ENCODE peak calls at places on chromosomes 13 and 19, in six cellular contexts. One of them, this sample, is unnamed.

GRCh38 chr19:19966862-19967261 is 66.1 kb downstream of the ZNF93 start:
- DNase-seq in NB4: no peak
- DNase-seq in WTC11: no peak
- DNase-seq in H1: no peak
- DNase-seq in A549: no peak
- DNase-seq in HepG2: no peak
- DNase-seq in this sample: no peak

GRCh38 chr19:33673996-33674395 is 52.2 kb downstream of the CHST8 start:
- DNase-seq in NB4: no peak
- DNase-seq in WTC11: no peak
- DNase-seq in H1: no peak
- DNase-seq in A549: no peak
- DNase-seq in HepG2: no peak
- DNase-seq in this sample: peak; percentile 35

GRCh38 chr19:51615991-51616390 is 14.2 kb downstream of the SIGLEC5 start:
- DNase-seq in NB4: no peak
- DNase-seq in WTC11: no peak
- DNase-seq in H1: no peak
- DNase-seq in A549: no peak
- DNase-seq in HepG2: no peak
- DNase-seq in this sample: no peak

GRCh38 chr13:69474286-69474685 is 633.3 kb upstream of the ATXN8OS start:
- DNase-seq in NB4: no peak
- DNase-seq in WTC11: no peak
- DNase-seq in H1: no peak
- DNase-seq in A549: no peak
- DNase-seq in HepG2: no peak
- DNase-seq in this sample: no peak

GRCh38 chr13:20405691-20406090 is 120.0 kb downstream of the CRYL1 start:
- DNase-seq in NB4: no peak
- DNase-seq in WTC11: peak; percentile 74
- DNase-seq in H1: peak; percentile 75
- DNase-seq in A549: no peak
- DNase-seq in HepG2: no peak
- DNase-seq in this sample: no peak

GRCh38 chr13:22278336-22278929 is 607.6 kb downstream of the FGF9 start:
- DNase-seq in NB4: peak; percentile 62
- DNase-seq in WTC11: peak; percentile 64
- DNase-seq in H1: peak; percentile 67
- DNase-seq in A549: peak; percentile 11
- DNase-seq in HepG2: peak; percentile 2
- DNase-seq in this sample: peak; percentile 8

GRCh38 chr13:112346173-112346898 is 29.8 kb upstream of the SPACA7 start:
- DNase-seq in NB4: peak; percentile 12
- DNase-seq in WTC11: peak; percentile 58
- DNase-seq in H1: peak; percentile 68
- DNase-seq in A549: no peak
- DNase-seq in HepG2: no peak
- DNase-seq in this sample: no peak

GRCh38 chr13:42110410-42111155 is 62.1 kb downstream of the DGKH start:
- DNase-seq in NB4: peak; percentile 81
- DNase-seq in WTC11: no peak
- DNase-seq in H1: no peak
- DNase-seq in A549: peak; percentile 63
- DNase-seq in HepG2: peak; percentile 54
- DNase-seq in this sample: peak; percentile 55

GRCh38 chr13:35349673-35350278 is 126.7 kb downstream of the MAB21L1 start:
- DNase-seq in NB4: no peak
- DNase-seq in WTC11: no peak
- DNase-seq in H1: no peak
- DNase-seq in A549: peak; percentile 22
- DNase-seq in HepG2: peak; percentile 92
- DNase-seq in this sample: no peak

GRCh38 chr19:17953869-17954268 is 13.0 kb upstream of the KCNN1 start:
- DNase-seq in NB4: peak; percentile 40
- DNase-seq in WTC11: no peak
- DNase-seq in H1: no peak
- DNase-seq in A549: no peak
- DNase-seq in HepG2: no peak
- DNase-seq in this sample: no peak

GRCh38 chr19:38031423-38031770 is 124.4 kb downstream of the SIPA1L3 start:
- DNase-seq in NB4: no peak
- DNase-seq in WTC11: no peak
- DNase-seq in H1: no peak
- DNase-seq in A549: peak; percentile 47
- DNase-seq in HepG2: no peak
- DNase-seq in this sample: no peak

GRCh38 chr13:93023929-93024328 is 202.7 kb upstream of the GPC6 start:
- DNase-seq in NB4: no peak
- DNase-seq in WTC11: no peak
- DNase-seq in H1: no peak
- DNase-seq in A549: no peak
- DNase-seq in HepG2: no peak
- DNase-seq in this sample: no peak

GRCh38 chr13:111623170-111623569 is 302.7 kb downstream of the TEX29 start:
- DNase-seq in NB4: peak; percentile 93
- DNase-seq in WTC11: no peak
- DNase-seq in H1: no peak
- DNase-seq in A549: no peak
- DNase-seq in HepG2: no peak
- DNase-seq in this sample: no peak

GRCh38 chr13:38685974-38686571 is 804 bp upstream of the FREM2 start:
- DNase-seq in NB4: no peak
- DNase-seq in WTC11: peak; percentile 58
- DNase-seq in H1: no peak
- DNase-seq in A549: peak; percentile 4
- DNase-seq in HepG2: no peak
- DNase-seq in this sample: peak; percentile 16

GRCh38 chr13:37945651-37946575 is 76.3 kb upstream of the TRPC4 start:
- DNase-seq in NB4: no peak
- DNase-seq in WTC11: no peak
- DNase-seq in H1: no peak
- DNase-seq in A549: no peak
- DNase-seq in HepG2: no peak
- DNase-seq in this sample: no peak

GRCh38 chr19:2271516-2272103 is 10.4 kb downstream of the PEAK3 start:
- DNase-seq in NB4: peak; percentile 60
- DNase-seq in WTC11: peak; percentile 20
- DNase-seq in H1: no peak
- DNase-seq in A549: no peak
- DNase-seq in HepG2: no peak
- DNase-seq in this sample: no peak
- TF ChIP-seq MAX in NB4: no peak
- TF ChIP-seq MAX in WTC11: no peak
- TF ChIP-seq MAX in H1: no peak
- TF ChIP-seq MAX in A549: no peak
- TF ChIP-seq MAX in HepG2: no peak
- TF ChIP-seq MAX in this sample: no peak

GRCh38 chr19:47619763-47620162 is 10.8 kb downstream of the BICRA start:
- DNase-seq in NB4: no peak
- DNase-seq in WTC11: peak; percentile 54
- DNase-seq in H1: no peak
- DNase-seq in A549: no peak
- DNase-seq in HepG2: peak; percentile 58
- DNase-seq in this sample: no peak

GRCh38 chr19:47615714-47616113 is 6.8 kb downstream of the BICRA start:
- DNase-seq in NB4: no peak
- DNase-seq in WTC11: no peak
- DNase-seq in H1: no peak
- DNase-seq in A549: no peak
- DNase-seq in HepG2: no peak
- DNase-seq in this sample: no peak

GRCh38 chr19:47615230-47615629 is 6.3 kb downstream of the BICRA start:
- DNase-seq in NB4: no peak
- DNase-seq in WTC11: no peak
- DNase-seq in H1: no peak
- DNase-seq in A549: no peak
- DNase-seq in HepG2: no peak
- DNase-seq in this sample: no peak

GRCh38 chr19:47614559-47614958 is 5.6 kb downstream of the BICRA start:
- DNase-seq in NB4: no peak
- DNase-seq in WTC11: no peak
- DNase-seq in H1: no peak
- DNase-seq in A549: no peak
- DNase-seq in HepG2: no peak
- DNase-seq in this sample: no peak

DNA sequence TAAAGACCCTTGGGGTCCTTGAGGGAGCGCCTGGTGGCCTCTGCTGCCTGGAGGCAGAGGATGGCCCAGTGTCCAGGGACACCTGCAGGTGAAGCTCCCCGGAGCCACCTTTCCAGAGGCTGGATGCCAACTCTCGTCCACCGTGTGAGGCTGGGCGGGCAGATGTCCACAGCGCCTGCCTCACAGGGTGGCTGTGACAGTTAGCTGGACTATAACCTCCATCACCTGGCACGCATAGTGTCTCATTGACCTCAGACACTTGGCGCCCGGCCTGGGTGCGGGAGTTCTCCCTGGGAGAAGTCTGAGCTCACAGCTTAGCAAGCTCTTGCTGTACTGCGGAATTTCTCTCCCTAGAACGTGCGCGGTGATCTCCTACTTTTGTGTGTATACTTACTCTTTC is 9.8 kb downstream of the BICRA start:
- DNase-seq in NB4: no peak
- DNase-seq in WTC11: no peak
- DNase-seq in H1: no peak
- DNase-seq in A549: no peak
- DNase-seq in HepG2: no peak
- DNase-seq in this sample: no peak
- TF ChIP-seq MAX in NB4: no peak
- TF ChIP-seq MAX in WTC11: no peak
- TF ChIP-seq MAX in H1: no peak
- TF ChIP-seq MAX in A549: no peak
- TF ChIP-seq MAX in HepG2: no peak
- TF ChIP-seq MAX in this sample: no peak

GRCh38 chr13:62119739-62120700 is 704.4 kb upstream of the PCDH20 start:
- DNase-seq in NB4: peak; percentile 27
- DNase-seq in WTC11: no peak
- DNase-seq in H1: no peak
- DNase-seq in A549: no peak
- DNase-seq in HepG2: no peak
- DNase-seq in this sample: peak; percentile 17
- TF ChIP-seq MAX in NB4: no peak
- TF ChIP-seq MAX in WTC11: no peak
- TF ChIP-seq MAX in H1: no peak
- TF ChIP-seq MAX in A549: no peak
- TF ChIP-seq MAX in HepG2: no peak
- TF ChIP-seq MAX in this sample: no peak

DNA sequence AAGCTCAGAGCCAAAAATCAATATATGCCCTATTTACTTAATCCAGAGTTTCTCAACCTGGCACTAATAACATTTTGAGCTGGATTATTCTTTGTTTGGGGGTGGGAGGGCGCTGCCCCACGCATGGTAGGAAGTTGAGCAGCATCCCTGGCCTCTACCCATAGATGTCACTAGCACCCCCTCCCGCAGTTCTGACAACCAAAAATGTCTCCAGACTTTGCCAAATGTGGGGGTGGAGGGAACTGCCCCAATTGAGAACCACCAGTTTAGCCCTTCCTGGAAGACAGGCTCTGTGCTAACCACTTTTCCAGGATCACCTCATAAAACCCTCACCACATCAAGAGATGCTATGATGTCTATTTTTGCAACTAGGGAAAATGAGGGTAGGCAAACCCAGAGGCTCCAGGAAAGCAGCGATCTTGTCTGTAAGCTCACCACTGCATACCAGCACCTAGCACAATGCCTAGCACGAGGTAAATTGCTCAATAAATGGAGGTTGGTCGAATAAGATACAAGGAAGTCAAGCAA is 1.1 kb downstream of the TRIR start:
- DNase-seq in NB4: peak; percentile 77
- DNase-seq in WTC11: no peak
- DNase-seq in H1: no peak
- DNase-seq in A549: peak; percentile 36
- DNase-seq in HepG2: peak; percentile 44
- DNase-seq in this sample: peak; percentile 76
- TF ChIP-seq MAX in NB4: no peak
- TF ChIP-seq MAX in WTC11: no peak
- TF ChIP-seq MAX in H1: peak; percentile 12
- TF ChIP-seq MAX in A549: no peak
- TF ChIP-seq MAX in HepG2: no peak
- TF ChIP-seq MAX in this sample: peak; percentile 18

GRCh38 chr19:49120325-49120683 is 960 bp downstream of the PPFIA3 start:
- DNase-seq in NB4: no peak
- DNase-seq in WTC11: no peak
- DNase-seq in H1: no peak
- DNase-seq in A549: no peak
- DNase-seq in HepG2: no peak
- DNase-seq in this sample: no peak
- TF ChIP-seq MAX in NB4: no peak
- TF ChIP-seq MAX in WTC11: no peak
- TF ChIP-seq MAX in H1: no peak
- TF ChIP-seq MAX in A549: no peak
- TF ChIP-seq MAX in HepG2: no peak
- TF ChIP-seq MAX in this sample: no peak

GRCh38 chr13:52454459-52454824 is 836 bp upstream of the CKAP2 start:
- DNase-seq in NB4: peak; percentile 56
- DNase-seq in WTC11: no peak
- DNase-seq in H1: no peak
- DNase-seq in A549: peak; percentile 4
- DNase-seq in HepG2: no peak
- DNase-seq in this sample: peak; percentile 34
- TF ChIP-seq MAX in NB4: no peak
- TF ChIP-seq MAX in WTC11: no peak
- TF ChIP-seq MAX in H1: no peak
- TF ChIP-seq MAX in A549: no peak
- TF ChIP-seq MAX in HepG2: no peak
- TF ChIP-seq MAX in this sample: no peak

This sample was measured in SK-N-SH.